ENCODE peak calls at places on chromosomes 2 and 18, in four cellular contexts. U is GM12878, B is GM12891, E is K562. A is an unnamed sample.

GRCh38 chr2:195594916-195595694 is 61.9 kb upstream of the SLC39A10 start:
- DNase-seq in E (no peak), U (no peak), B (no peak), A (no peak)

GRCh38 chr2:58206785-58207184 is 34.3 kb downstream of the FANCL start:
- DNase-seq in U (no peak), B (no peak), E (no peak), A (no peak)

GRCh38 chr2:2866459-2866858 is 511.2 kb downstream of the EIPR1 start:
- DNase-seq in B (no peak), U (no peak), E (no peak), A (no peak)

GRCh38 chr18:77118256-77119090 is 14.1 kb downstream of the MBP start:
- DNase-seq in E (no peak), B (no peak), U (no peak), A (no peak)

GRCh38 chr18:70154591-70155194 is 50.8 kb downstream of the RTTN start:
- DNase-seq in B (no peak), E (no peak), U (no peak), A (no peak)

GRCh38 chr18:53411511-53411910 is 813.0 kb downstream of the MBD2 start:
- DNase-seq in E (no peak), U (no peak), B (no peak), A (no peak)

GRCh38 chr2:33412920-33413319 is 63.5 kb upstream of the RASGRP3 start:
- DNase-seq in E (no peak), B (no peak), U (no peak), A (no peak)

GRCh38 chr2:26647981-26648380 is 6.8 kb upstream of the CIB4 start:
- DNase-seq in B (no peak), U (no peak), E (no peak), A (no peak)

GRCh38 chr2:27960237-27960912 is 69.8 kb downstream of the BABAM2 start:
- DNase-seq in U (no peak), B (no peak), E (no peak), A (no peak)

GRCh38 chr18:57762686-57763085 is 40.4 kb downstream of the ATP8B1 start:
- DNase-seq in U (no peak), B (no peak), E (no peak), A (no peak)

GRCh38 chr2:202140522-202141292 is 67.7 kb downstream of the KIAA2012 start:
- DNase-seq in E (no peak), B (no peak), U (no peak), A (no peak)

GRCh38 chr2:173109253-173110188 is 33.9 kb downstream of the MAP3K20 start:
- DNase-seq in E (no peak), U (no peak), B (no peak), A (no peak)

GRCh38 chr2:196979976-196980375 is 53.5 kb upstream of the PGAP1 start:
- DNase-seq in B (no peak), U (no peak), E (no peak), A (no peak)

GRCh38 chr2:46091004-46091403 is 206.2 kb upstream of the EPAS1 start:
- DNase-seq in B (no peak), U (no peak), E (no peak), A (no peak)

GRCh38 chr2:14745288-14746076 is 113.0 kb downstream of the LRATD1 start:
- DNase-seq in U (no peak), E (no peak), B (no peak), A (no peak)

GRCh38 chr2:213185147-213185822 is 33.9 kb upstream of the IKZF2 start:
- DNase-seq in U (peak; percentile 48), E (no peak), B (no peak), A (no peak)

GRCh38 chr2:238948765-238949641 is 101.1 kb downstream of the TWIST2 start:
- DNase-seq in U (no peak), B (no peak), E (no peak), A (no peak)

GRCh38 chr18:56702946-56703345 is 51.8 kb downstream of the WDR7 start:
- DNase-seq in U (no peak), B (no peak), E (peak; percentile 12), A (peak; percentile 15)

GRCh38 chr18:74748809-74749208 is 151.1 kb downstream of the ZNF407 start:
- DNase-seq in U (no peak), B (no peak), E (no peak), A (no peak)

GRCh38 chr18:74739926-74740325 is 142.3 kb downstream of the ZNF407 start:
- DNase-seq in B (no peak), U (no peak), E (no peak), A (no peak)

GRCh38 chr18:74742573-74742972 is 144.9 kb downstream of the ZNF407 start:
- DNase-seq in E (no peak), B (no peak), U (no peak), A (no peak)

DNA sequence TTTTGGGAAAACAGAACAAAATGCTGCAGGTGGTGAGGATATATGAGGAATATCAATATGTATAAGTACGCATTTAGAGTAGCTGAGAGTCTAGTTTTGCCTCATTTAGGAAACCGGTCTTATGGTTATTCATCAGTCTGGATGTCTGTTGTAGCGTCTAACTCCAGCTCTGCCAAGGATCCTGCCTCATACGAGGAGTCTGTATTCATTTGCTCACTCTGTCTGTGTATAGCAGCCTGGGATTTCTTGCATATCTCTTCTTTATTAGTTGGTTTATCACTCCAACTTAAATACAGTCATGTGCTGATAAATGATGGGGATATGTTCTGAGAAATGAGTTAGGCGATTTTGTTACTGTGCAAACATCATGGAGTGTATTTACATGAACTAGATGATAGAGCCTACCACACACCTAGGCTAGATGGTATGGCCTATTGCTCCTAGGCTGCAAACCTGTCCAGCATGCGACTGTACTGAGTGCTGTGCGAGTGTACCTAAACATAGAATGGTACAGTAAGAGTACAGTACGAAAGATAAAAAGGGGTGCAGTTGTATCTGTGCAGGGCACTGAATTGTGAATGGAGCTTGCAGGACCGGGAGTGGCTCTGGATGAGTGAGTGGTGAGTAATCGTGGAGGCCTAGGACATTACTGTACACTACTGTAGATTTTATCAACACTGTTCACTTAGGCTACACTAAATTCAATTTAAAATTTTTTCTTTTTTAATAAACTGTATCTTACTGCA is 148.2 kb downstream of the ZNF407 start:
- DNase-seq in B (no peak), E (peak; percentile 4), U (no peak), A (no peak)
- TF ChIP-seq SPI1 in B (no peak), E (no peak), U (no peak), A (no peak)

GRCh38 chr2:235537186-235537585 is 43.3 kb downstream of the AGAP1 start:
- DNase-seq in U (no peak), B (no peak), E (no peak), A (no peak)
- TF ChIP-seq SPI1 in U (no peak), B (no peak), E (no peak), A (no peak)

GRCh38 chr2:39335930-39336329 is 92.2 kb upstream of the CDKL4 start:
- DNase-seq in U (no peak), E (no peak), B (no peak), A (no peak)
- TF ChIP-seq SPI1 in U (no peak), E (no peak), B (no peak), A (no peak)

GRCh38 chr2:218033590-218034496 is 31.0 kb upstream of the TNS1 start:
- DNase-seq in E (no peak), B (no peak), U (no peak), A (no peak)
- TF ChIP-seq SPI1 in E (no peak), B (no peak), U (no peak), A (no peak)

GRCh38 chr18:49461602-49461977 is 1.1 kb upstream of the DYM start:
- DNase-seq in U (no peak), B (no peak), E (no peak), A (no peak)

GRCh38 chr18:49459404-49460171 is 857 bp downstream of the DYM start:
- DNase-seq in U (no peak), B (no peak), E (no peak), A (peak; percentile 40)

GRCh38 chr18:49457616-49458015 is 2.8 kb downstream of the DYM start:
- DNase-seq in E (no peak), U (no peak), B (no peak), A (no peak)

GRCh38 chr18:49464718-49465598 is 4.5 kb upstream of the DYM start:
- DNase-seq in E (no peak), B (no peak), U (no peak), A (no peak)

DNA sequence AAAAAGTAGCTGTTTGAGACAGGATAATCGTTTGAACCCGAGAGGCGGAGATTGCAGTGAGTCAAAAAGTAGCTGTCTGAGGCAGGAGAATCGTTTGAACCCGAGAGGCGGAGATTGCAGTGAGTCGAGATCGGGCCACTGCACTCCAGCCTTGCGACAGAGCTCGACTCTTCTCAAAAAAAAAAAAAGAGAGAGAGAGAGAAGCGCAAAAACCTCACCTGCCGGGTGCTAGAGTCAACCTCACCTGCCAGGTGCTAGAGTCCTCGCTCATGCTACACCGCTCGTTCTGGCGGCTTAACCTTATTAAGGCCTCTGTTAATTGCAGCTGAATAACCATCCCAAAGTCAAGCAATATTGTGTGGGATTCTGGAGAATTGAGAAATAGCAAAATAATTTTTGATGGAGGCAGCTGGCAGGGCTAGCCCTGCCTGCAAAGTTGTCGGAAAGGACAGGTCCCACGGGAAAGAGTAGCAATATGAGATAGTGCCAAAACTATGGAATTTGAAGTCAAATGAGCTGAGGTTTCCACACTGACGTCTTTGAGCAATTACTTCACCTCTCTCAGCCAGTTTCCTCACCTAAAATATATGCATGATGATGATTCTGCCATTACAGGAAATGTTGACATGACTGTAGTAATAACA is 635 bp upstream of the DYM start:
- DNase-seq in U (no peak), E (no peak), B (no peak), A (no peak)
- TF ChIP-seq SPI1 in U (no peak), E (no peak), B (no peak), A (no peak)

GRCh38 chr18:24488824-24489493 is 28.5 kb downstream of the HRH4 start:
- DNase-seq in E (peak; percentile 61), B (peak; percentile 33), U (peak; percentile 3), A (peak; percentile 41)
- TF ChIP-seq SPI1 in E (no peak), B (no peak), U (no peak), A (no peak)

GRCh38 chr2:74471332-74472065 is 981 bp downstream of the MRPL53 start:
- DNase-seq in B (no peak), U (no peak), E (no peak), A (no peak)
- TF ChIP-seq SPI1 in B (no peak), U (no peak), E (no peak), A (no peak)

DNA sequence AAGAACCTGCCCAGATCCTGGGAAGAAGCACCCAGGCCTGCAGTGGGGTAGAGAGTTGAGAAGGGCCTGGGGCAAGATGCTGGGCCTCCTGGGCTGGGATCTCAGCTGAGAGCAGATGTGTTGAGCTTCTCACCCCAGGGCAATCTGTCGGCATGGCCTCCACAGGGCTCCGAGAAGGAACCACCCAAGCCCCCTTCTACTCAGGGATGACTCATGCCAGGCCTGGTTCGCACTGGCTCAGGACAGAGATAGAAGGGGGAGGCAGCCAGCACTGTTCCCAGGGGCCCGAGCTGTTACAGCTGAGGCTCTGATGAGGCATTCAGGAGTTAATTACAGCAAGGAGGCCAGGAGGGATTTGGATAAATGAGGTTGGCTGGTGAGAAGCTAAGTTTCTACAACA is 62.5 kb downstream of the CENPO start:
- DNase-seq in B (no peak), E (no peak), U (no peak), A (no peak)
- TF ChIP-seq SPI1 in B (no peak), E (no peak), U (no peak), A (no peak)